ENCODE peak calls at places on chromosomes 16 and 17, in five cellular contexts. One of them, this sample, is unnamed.
A peak's percentile ranks its signal among the peaks of the same experiment; 100 is the strongest.

GRCh38 chr16:14955546-14956231 is 18.4 kb downstream of the NPIPA1 start:
- DNase-seq in stomach: no peak
- DNase-seq in GM23338: no peak
- DNase-seq in HCT116: no peak
- DNase-seq in sigmoid colon: no peak
- DNase-seq in this sample: no peak

GRCh38 chr17:57608369-57609124 is 136.6 kb downstream of the CCDC182 start:
- DNase-seq in stomach: no peak
- DNase-seq in GM23338: no peak
- DNase-seq in HCT116: no peak
- DNase-seq in sigmoid colon: no peak
- DNase-seq in this sample: no peak

GRCh38 chr16:83002351-83003334 is 375.9 kb downstream of the CDH13 start:
- DNase-seq in stomach: no peak
- DNase-seq in GM23338: no peak
- DNase-seq in HCT116: no peak
- DNase-seq in sigmoid colon: no peak
- DNase-seq in this sample: no peak

GRCh38 chr16:11871193-11871592 is 19.9 kb upstream of the RSL1D1 start:
- DNase-seq in stomach: no peak
- DNase-seq in GM23338: peak; percentile 78
- DNase-seq in HCT116: no peak
- DNase-seq in sigmoid colon: no peak
- DNase-seq in this sample: no peak

GRCh38 chr16:79673635-79674034 is 73.1 kb upstream of the MAF start:
- DNase-seq in stomach: no peak
- DNase-seq in GM23338: no peak
- DNase-seq in HCT116: no peak
- DNase-seq in sigmoid colon: no peak
- DNase-seq in this sample: no peak

GRCh38 chr16:89422905-89423630 is 67.3 kb downstream of the ANKRD11 start:
- DNase-seq in stomach: no peak
- DNase-seq in GM23338: peak; percentile 57
- DNase-seq in HCT116: no peak
- DNase-seq in sigmoid colon: no peak
- DNase-seq in this sample: no peak

GRCh38 chr17:2931901-2932300 is 131.5 kb downstream of the OR1D5 start:
- DNase-seq in stomach: no peak
- DNase-seq in GM23338: no peak
- DNase-seq in HCT116: no peak
- DNase-seq in sigmoid colon: no peak
- DNase-seq in this sample: no peak

GRCh38 chr17:30930495-30930894 is 8.8 kb downstream of the ADAP2 start:
- DNase-seq in stomach: peak; percentile 87
- DNase-seq in GM23338: no peak
- DNase-seq in HCT116: no peak
- DNase-seq in sigmoid colon: no peak
- DNase-seq in this sample: no peak

GRCh38 chr16:3138823-3139426 is 4.1 kb downstream of the ZNF213 start:
- DNase-seq in stomach: no peak
- DNase-seq in GM23338: no peak
- DNase-seq in HCT116: no peak
- DNase-seq in sigmoid colon: no peak
- DNase-seq in this sample: no peak

GRCh38 chr16:50611995-50612848 is 64.0 kb downstream of the NKD1 start:
- DNase-seq in stomach: no peak
- DNase-seq in GM23338: no peak
- DNase-seq in HCT116: no peak
- DNase-seq in sigmoid colon: no peak
- DNase-seq in this sample: no peak

GRCh38 chr17:5642752-5643151 is 58.4 kb upstream of the NLRP1 start:
- DNase-seq in stomach: no peak
- DNase-seq in GM23338: no peak
- DNase-seq in HCT116: no peak
- DNase-seq in sigmoid colon: no peak
- DNase-seq in this sample: no peak

GRCh38 chr16:11405331-11406176 is 60.3 kb downstream of the RMI2 start:
- DNase-seq in stomach: peak; percentile 48
- DNase-seq in GM23338: peak; percentile 87
- DNase-seq in HCT116: peak; percentile 34
- DNase-seq in sigmoid colon: no peak
- DNase-seq in this sample: no peak

GRCh38 chr16:78489631-78490030 is 390.2 kb downstream of the WWOX start:
- DNase-seq in stomach: no peak
- DNase-seq in GM23338: no peak
- DNase-seq in HCT116: no peak
- DNase-seq in sigmoid colon: no peak
- DNase-seq in this sample: no peak

GRCh38 chr17:17156511-17156910 is 49.6 kb downstream of the PLD6 start:
- DNase-seq in stomach: no peak
- DNase-seq in GM23338: no peak
- DNase-seq in HCT116: no peak
- DNase-seq in sigmoid colon: no peak
- DNase-seq in this sample: no peak

GRCh38 chr16:52379551-52379950 is 167.4 kb downstream of the TOX3 start:
- DNase-seq in stomach: no peak
- DNase-seq in GM23338: no peak
- DNase-seq in HCT116: no peak
- DNase-seq in sigmoid colon: no peak
- DNase-seq in this sample: no peak

GRCh38 chr16:23679274-23679985 is 741 bp downstream of the PLK1 start:
- DNase-seq in stomach: no peak
- DNase-seq in GM23338: peak; percentile 77
- DNase-seq in HCT116: no peak
- DNase-seq in sigmoid colon: no peak
- DNase-seq in this sample: no peak

GRCh38 chr17:34252138-34252889 is 2.8 kb upstream of the CCL2 start:
- DNase-seq in stomach: peak; percentile 75
- DNase-seq in GM23338: peak; percentile 22
- DNase-seq in HCT116: no peak
- DNase-seq in sigmoid colon: peak; percentile 98
- DNase-seq in this sample: peak; percentile 95

GRCh38 chr17:5418858-5419355 is 555 bp downstream of the NUP88 start:
- DNase-seq in stomach: peak; percentile 52
- DNase-seq in GM23338: peak; percentile 58
- DNase-seq in HCT116: no peak
- DNase-seq in sigmoid colon: no peak
- DNase-seq in this sample: no peak

GRCh38 chr17:1179635-1180433 is at the start of gene ABR:
- DNase-seq in stomach: peak; percentile 51
- DNase-seq in GM23338: peak; percentile 74
- DNase-seq in HCT116: no peak
- DNase-seq in sigmoid colon: peak; percentile 83
- DNase-seq in this sample: peak; percentile 85

GRCh38 chr16:64740261-64740660 is 381.6 kb downstream of the CDH11 start:
- DNase-seq in stomach: no peak
- DNase-seq in GM23338: no peak
- DNase-seq in HCT116: no peak
- DNase-seq in sigmoid colon: no peak
- DNase-seq in this sample: no peak

GRCh38 chr17:49045376-49045775 is 48.2 kb downstream of the IGF2BP1 start:
- DNase-seq in stomach: no peak
- DNase-seq in GM23338: no peak
- DNase-seq in HCT116: no peak
- DNase-seq in sigmoid colon: no peak
- DNase-seq in this sample: no peak

GRCh38 chr16:67951485-67951884 is 7.6 kb upstream of the LCAT start:
- DNase-seq in stomach: no peak
- DNase-seq in GM23338: no peak
- DNase-seq in HCT116: no peak
- DNase-seq in sigmoid colon: peak; percentile 84
- DNase-seq in this sample: no peak

GRCh38 chr17:59423137-59423703 is 91.8 kb downstream of the YPEL2 start:
- DNase-seq in stomach: no peak
- DNase-seq in GM23338: no peak
- DNase-seq in HCT116: peak; percentile 36
- DNase-seq in sigmoid colon: peak; percentile 78
- DNase-seq in this sample: no peak

GRCh38 chr17:59641799-59642484 is 22.2 kb downstream of the CLTC start:
- DNase-seq in stomach: no peak
- DNase-seq in GM23338: no peak
- DNase-seq in HCT116: no peak
- DNase-seq in sigmoid colon: no peak
- DNase-seq in this sample: no peak

GRCh38 chr17:73595068-73595865 is 49.0 kb downstream of the SDK2 start:
- DNase-seq in stomach: peak; percentile 31
- DNase-seq in GM23338: peak; percentile 72
- DNase-seq in HCT116: no peak
- DNase-seq in sigmoid colon: no peak
- DNase-seq in this sample: no peak

GRCh38 chr17:78979780-78980623 is at the start of gene LGALS3BP:
- DNase-seq in stomach: peak; percentile 77
- DNase-seq in GM23338: peak; percentile 59
- DNase-seq in HCT116: peak; percentile 70
- DNase-seq in sigmoid colon: peak; percentile 90
- DNase-seq in this sample: no peak

GRCh38 chr17:78341559-78342437 is 18.1 kb downstream of the SOCS3 start:
- DNase-seq in stomach: peak; percentile 79
- DNase-seq in GM23338: peak; percentile 88
- DNase-seq in HCT116: no peak
- DNase-seq in sigmoid colon: peak; percentile 89
- DNase-seq in this sample: peak; percentile 86

GRCh38 chr16:4344659-4345438 is 6.3 kb downstream of the PAM16 start:
- DNase-seq in stomach: peak; percentile 59
- DNase-seq in GM23338: no peak
- DNase-seq in HCT116: no peak
- DNase-seq in sigmoid colon: peak; percentile 65
- DNase-seq in this sample: no peak

GRCh38 chr16:75486014-75486404 is 9.2 kb downstream of the CHST6 start:
- DNase-seq in stomach: no peak
- DNase-seq in GM23338: no peak
- DNase-seq in HCT116: no peak
- DNase-seq in sigmoid colon: no peak
- DNase-seq in this sample: no peak

GRCh38 chr17:29585080-29585751 is 4.2 kb downstream of the GIT1 start:
- DNase-seq in stomach: no peak
- DNase-seq in GM23338: peak; percentile 41
- DNase-seq in HCT116: no peak
- DNase-seq in sigmoid colon: no peak
- DNase-seq in this sample: peak; percentile 71

GRCh38 chr17:17765359-17765758 is 71.4 kb downstream of the SREBF1 start:
- DNase-seq in stomach: no peak
- DNase-seq in GM23338: no peak
- DNase-seq in HCT116: no peak
- DNase-seq in sigmoid colon: no peak
- DNase-seq in this sample: no peak

GRCh38 chr17:64777413-64778101 is 115.5 kb upstream of the SMURF2 start:
- DNase-seq in stomach: no peak
- DNase-seq in GM23338: peak; percentile 29
- DNase-seq in HCT116: no peak
- DNase-seq in sigmoid colon: peak; percentile 77
- DNase-seq in this sample: peak; percentile 80

GRCh38 chr17:31510273-31511175 is 119.0 kb downstream of the RAB11FIP4 start:
- DNase-seq in stomach: no peak
- DNase-seq in GM23338: no peak
- DNase-seq in HCT116: no peak
- DNase-seq in sigmoid colon: no peak
- DNase-seq in this sample: no peak

GRCh38 chr17:51045616-51046526 is 74.8 kb downstream of the SPAG9 start:
- DNase-seq in stomach: no peak
- DNase-seq in GM23338: peak; percentile 51
- DNase-seq in HCT116: no peak
- DNase-seq in sigmoid colon: no peak
- DNase-seq in this sample: no peak

GRCh38 chr17:51044964-51045363 is 75.7 kb downstream of the SPAG9 start:
- DNase-seq in stomach: no peak
- DNase-seq in GM23338: no peak
- DNase-seq in HCT116: no peak
- DNase-seq in sigmoid colon: no peak
- DNase-seq in this sample: no peak

GRCh38 chr17:51052235-51052634 is 68.4 kb downstream of the SPAG9 start:
- DNase-seq in stomach: no peak
- DNase-seq in GM23338: no peak
- DNase-seq in HCT116: no peak
- DNase-seq in sigmoid colon: no peak
- DNase-seq in this sample: no peak

GRCh38 chr17:51050291-51051033 is 70.2 kb downstream of the SPAG9 start:
- DNase-seq in stomach: no peak
- DNase-seq in GM23338: no peak
- DNase-seq in HCT116: no peak
- DNase-seq in sigmoid colon: no peak
- DNase-seq in this sample: no peak

GRCh38 chr17:51046527-51047384 is 73.9 kb downstream of the SPAG9 start:
- DNase-seq in stomach: no peak
- DNase-seq in GM23338: peak; percentile 95
- DNase-seq in HCT116: no peak
- DNase-seq in sigmoid colon: peak; percentile 91
- DNase-seq in this sample: no peak
- TF ChIP-seq POLR2AphosphoS5 in stomach: no peak
- TF ChIP-seq POLR2AphosphoS5 in GM23338: peak; percentile 46
- TF ChIP-seq POLR2AphosphoS5 in HCT116: no peak
- TF ChIP-seq POLR2AphosphoS5 in sigmoid colon: peak; percentile 77
- TF ChIP-seq POLR2AphosphoS5 in this sample: no peak

GRCh38 chr17:39861235-39861634 is 2.9 kb downstream of the IKZF3 start:
- DNase-seq in stomach: no peak
- DNase-seq in GM23338: no peak
- DNase-seq in HCT116: no peak
- DNase-seq in sigmoid colon: no peak
- DNase-seq in this sample: no peak
- H3K27me3 ChIP-seq in stomach: peaks cover 3% of the 10 kb centered on the region
- H3K27me3 ChIP-seq in GM23338: peaks cover 54% of the 10 kb centered on the region
- H3K27me3 ChIP-seq in HCT116: peaks cover 28% of the 10 kb centered on the region
- H3K27me3 ChIP-seq in sigmoid colon: peaks cover 13% of the 10 kb centered on the region
- H3K27me3 ChIP-seq in this sample: peaks cover 78% of the 10 kb centered on the region

GRCh38 chr17:44848257-44848795 is 643 bp downstream of the HIGD1B start:
- DNase-seq in stomach: no peak
- DNase-seq in GM23338: peak; percentile 49
- DNase-seq in HCT116: no peak
- DNase-seq in sigmoid colon: no peak
- DNase-seq in this sample: no peak
- TF ChIP-seq POLR2AphosphoS5 in stomach: no peak
- TF ChIP-seq POLR2AphosphoS5 in GM23338: peak; percentile 26
- TF ChIP-seq POLR2AphosphoS5 in HCT116: no peak
- TF ChIP-seq POLR2AphosphoS5 in sigmoid colon: no peak
- TF ChIP-seq POLR2AphosphoS5 in this sample: no peak

GRCh38 chr17:42781639-42782401 is 1.4 kb downstream of the WNK4 start:
- DNase-seq in stomach: peak; percentile 45
- DNase-seq in GM23338: no peak
- DNase-seq in HCT116: no peak
- DNase-seq in sigmoid colon: no peak
- DNase-seq in this sample: no peak
- H3K27me3 ChIP-seq in stomach: peaks cover 4% of the 10 kb centered on the region
- H3K27me3 ChIP-seq in GM23338: peaks cover 34% of the 10 kb centered on the region
- H3K27me3 ChIP-seq in HCT116: no peaks in the 10 kb centered on the region
- H3K27me3 ChIP-seq in sigmoid colon: peaks cover 41% of the 10 kb centered on the region
- H3K27me3 ChIP-seq in this sample: peaks cover 66% of the 10 kb centered on the region

This sample was measured in suprapubic skin.